ENCODE peak calls at places on chromosomes 11 and 22, in four cellular contexts. One of them, this sample, is unnamed.
A peak's percentile ranks its signal among the peaks of the same experiment; 100 is the strongest.

GRCh38 chr11:65787649-65788622 is 1.1 kb downstream of the OVOL1 start:
- DNase-seq in H1: peak; percentile 47
- DNase-seq in IMR-90: no peak
- DNase-seq in mesendoderm: peak; percentile 66
- DNase-seq in this sample: peak; percentile 86

GRCh38 chr11:129814244-129814992 is 1.2 kb upstream of the TMEM45B start:
- DNase-seq in H1: no peak
- DNase-seq in IMR-90: no peak
- DNase-seq in mesendoderm: peak; percentile 22
- DNase-seq in this sample: no peak

GRCh38 chr11:110691961-110692360 is 20.3 kb downstream of the ARHGAP20 start:
- DNase-seq in H1: no peak
- DNase-seq in IMR-90: no peak
- DNase-seq in mesendoderm: no peak
- DNase-seq in this sample: no peak

GRCh38 chr11:10934293-10934850 is 76.5 kb upstream of the ZBED5 start:
- DNase-seq in H1: no peak
- DNase-seq in IMR-90: no peak
- DNase-seq in mesendoderm: no peak
- DNase-seq in this sample: peak; percentile 42

GRCh38 chr11:122309262-122309925 is 193.4 kb upstream of the BLID start:
- DNase-seq in H1: no peak
- DNase-seq in IMR-90: no peak
- DNase-seq in mesendoderm: no peak
- DNase-seq in this sample: no peak

GRCh38 chr11:530960-531825 is 4.2 kb downstream of the HRAS start:
- DNase-seq in H1: no peak
- DNase-seq in IMR-90: no peak
- DNase-seq in mesendoderm: no peak
- DNase-seq in this sample: no peak

GRCh38 chr11:2521081-2521480 is 76.3 kb downstream of the KCNQ1 start:
- DNase-seq in H1: no peak
- DNase-seq in IMR-90: no peak
- DNase-seq in mesendoderm: no peak
- DNase-seq in this sample: peak; percentile 14

GRCh38 chr11:830295-831131 is 2.2 kb upstream of the CD151 start:
- DNase-seq in H1: no peak
- DNase-seq in IMR-90: no peak
- DNase-seq in mesendoderm: peak; percentile 90
- DNase-seq in this sample: peak; percentile 92

GRCh38 chr11:117814766-117815261 is 9.7 kb downstream of the FXYD2 start:
- DNase-seq in H1: no peak
- DNase-seq in IMR-90: no peak
- DNase-seq in mesendoderm: no peak
- DNase-seq in this sample: no peak

GRCh38 chr11:119056397-119056999 is 507 bp downstream of the HYOU1 start:
- DNase-seq in H1: no peak
- DNase-seq in IMR-90: peak; percentile 3
- DNase-seq in mesendoderm: peak; percentile 77
- DNase-seq in this sample: peak; percentile 60

GRCh38 chr22:49212002-49212401 is 615.7 kb downstream of the BRD1 start:
- DNase-seq in H1: no peak
- DNase-seq in IMR-90: no peak
- DNase-seq in mesendoderm: no peak
- DNase-seq in this sample: peak; percentile 6

GRCh38 chr11:16587670-16588069 is 150.8 kb upstream of the C11orf58 start:
- DNase-seq in H1: no peak
- DNase-seq in IMR-90: no peak
- DNase-seq in mesendoderm: no peak
- DNase-seq in this sample: no peak

GRCh38 chr11:18310800-18311340 is 11.1 kb downstream of the HPS5 start:
- DNase-seq in H1: no peak
- DNase-seq in IMR-90: no peak
- DNase-seq in mesendoderm: no peak
- DNase-seq in this sample: no peak

GRCh38 chr22:43387815-43388214 is 24.0 kb upstream of the MPPED1 start:
- DNase-seq in H1: no peak
- DNase-seq in IMR-90: no peak
- DNase-seq in mesendoderm: no peak
- DNase-seq in this sample: no peak

GRCh38 chr22:32996702-32997101 is 61.5 kb downstream of the SYN3 start:
- DNase-seq in H1: no peak
- DNase-seq in IMR-90: no peak
- DNase-seq in mesendoderm: no peak
- DNase-seq in this sample: no peak

GRCh38 chr22:23182289-23183106 is 2.2 kb downstream of the BCR start:
- DNase-seq in H1: no peak
- DNase-seq in IMR-90: peak; percentile 19
- DNase-seq in mesendoderm: peak; percentile 70
- DNase-seq in this sample: no peak

GRCh38 chr11:60003729-60004128 is 13.3 kb upstream of the OOSP4B start:
- DNase-seq in H1: no peak
- DNase-seq in IMR-90: no peak
- DNase-seq in mesendoderm: peak; percentile 2
- DNase-seq in this sample: no peak

GRCh38 chr11:22787565-22788162 is 41.9 kb downstream of the SVIP start:
- DNase-seq in H1: no peak
- DNase-seq in IMR-90: peak; percentile 56
- DNase-seq in mesendoderm: peak; percentile 51
- DNase-seq in this sample: no peak

GRCh38 chr11:96869207-96869606 is 479.4 kb downstream of the JRKL start:
- DNase-seq in H1: no peak
- DNase-seq in IMR-90: no peak
- DNase-seq in mesendoderm: no peak
- DNase-seq in this sample: no peak

GRCh38 chr22:36334838-36335603 is 52.7 kb downstream of the MYH9 start:
- DNase-seq in H1: no peak
- DNase-seq in IMR-90: peak; percentile 84
- DNase-seq in mesendoderm: peak; percentile 42
- DNase-seq in this sample: no peak

GRCh38 chr11:2521681-2522630 is 77.1 kb downstream of the KCNQ1 start:
- DNase-seq in H1: no peak
- DNase-seq in IMR-90: no peak
- DNase-seq in mesendoderm: no peak
- DNase-seq in this sample: peak; percentile 23

GRCh38 chr11:5620606-5621521 is 3.9 kb upstream of the TRIM34 start:
- DNase-seq in H1: no peak
- DNase-seq in IMR-90: peak; percentile 95
- DNase-seq in mesendoderm: peak; percentile 60
- DNase-seq in this sample: no peak

GRCh38 chr22:44204937-44205712 is 24.4 kb downstream of the PARVG start:
- DNase-seq in H1: no peak
- DNase-seq in IMR-90: no peak
- DNase-seq in mesendoderm: no peak
- DNase-seq in this sample: no peak

GRCh38 chr11:29120329-29120695 is 896.5 kb downstream of the KCNA4 start:
- DNase-seq in H1: no peak
- DNase-seq in IMR-90: no peak
- DNase-seq in mesendoderm: no peak
- DNase-seq in this sample: no peak

GRCh38 chr22:42676059-42676607 is 26.9 kb upstream of the CYB5R3 start:
- DNase-seq in H1: no peak
- DNase-seq in IMR-90: peak; percentile 43
- DNase-seq in mesendoderm: no peak
- DNase-seq in this sample: no peak

GRCh38 chr22:40605676-40606250 is 30.8 kb downstream of the MRTFA start:
- DNase-seq in H1: no peak
- DNase-seq in IMR-90: peak; percentile 42
- DNase-seq in mesendoderm: no peak
- DNase-seq in this sample: no peak

GRCh38 chr11:27812341-27812740 is 112.1 kb upstream of the BDNF start:
- DNase-seq in H1: no peak
- DNase-seq in IMR-90: peak; percentile 60
- DNase-seq in mesendoderm: no peak
- DNase-seq in this sample: no peak

GRCh38 chr22:32905400-32905799 is 103.9 kb downstream of the TIMP3 start:
- DNase-seq in H1: no peak
- DNase-seq in IMR-90: no peak
- DNase-seq in mesendoderm: peak; percentile 45
- DNase-seq in this sample: no peak

GRCh38 chr11:9962722-9963121 is 298.8 kb downstream of the SWAP70 start:
- DNase-seq in H1: no peak
- DNase-seq in IMR-90: peak; percentile 23
- DNase-seq in mesendoderm: no peak
- DNase-seq in this sample: no peak

GRCh38 chr22:27875951-27876350 is 43.1 kb downstream of the PITPNB start:
- DNase-seq in H1: no peak
- DNase-seq in IMR-90: no peak
- DNase-seq in mesendoderm: no peak
- DNase-seq in this sample: no peak

GRCh38 chr22:23181763-23182288 is 1.5 kb downstream of the BCR start:
- DNase-seq in H1: no peak
- DNase-seq in IMR-90: no peak
- DNase-seq in mesendoderm: peak; percentile 28
- DNase-seq in this sample: no peak

GRCh38 chr11:121337740-121338272 is 45.2 kb downstream of the SC5D start:
- DNase-seq in H1: no peak
- DNase-seq in IMR-90: no peak
- DNase-seq in mesendoderm: no peak
- DNase-seq in this sample: no peak

DNA sequence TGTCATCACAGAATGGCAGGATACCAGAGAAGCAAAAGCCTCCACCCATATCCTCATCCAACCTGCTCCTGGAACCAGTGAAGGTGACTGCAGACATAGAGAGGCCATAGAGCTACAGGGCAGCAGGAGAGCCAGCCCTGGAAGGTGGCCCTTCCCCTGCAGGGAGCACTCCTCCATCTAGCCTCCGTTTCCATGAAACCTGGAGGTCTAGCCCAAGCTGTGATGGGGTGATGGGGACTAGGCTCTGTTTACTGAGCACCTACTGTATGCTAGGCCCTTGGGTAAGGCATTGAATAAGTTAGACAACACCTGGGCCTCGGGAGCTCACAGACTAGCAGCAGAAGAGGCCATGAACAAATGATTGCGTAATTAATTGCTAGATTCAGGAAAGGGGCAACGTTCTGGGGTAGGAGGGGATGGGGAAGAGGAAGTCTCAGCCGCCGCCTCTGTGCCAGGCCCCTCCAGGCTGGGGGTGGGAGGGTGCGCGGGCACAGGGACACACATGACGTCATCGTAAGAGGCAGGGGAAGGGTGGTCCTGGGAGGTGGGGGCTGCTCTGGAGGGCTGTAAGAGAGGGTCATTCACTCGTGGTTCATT is 784 bp upstream of the SYNGR1 start:
- DNase-seq in H1: no peak
- DNase-seq in IMR-90: no peak
- DNase-seq in mesendoderm: no peak
- DNase-seq in this sample: no peak
- H4K5ac ChIP-seq in H1: no peak overlapping the region
- H4K5ac ChIP-seq in IMR-90: peak overlapping the region; percentile 88
- H4K5ac ChIP-seq in mesendoderm: no peak overlapping the region
- H4K5ac ChIP-seq in this sample: no peak overlapping the region

DNA sequence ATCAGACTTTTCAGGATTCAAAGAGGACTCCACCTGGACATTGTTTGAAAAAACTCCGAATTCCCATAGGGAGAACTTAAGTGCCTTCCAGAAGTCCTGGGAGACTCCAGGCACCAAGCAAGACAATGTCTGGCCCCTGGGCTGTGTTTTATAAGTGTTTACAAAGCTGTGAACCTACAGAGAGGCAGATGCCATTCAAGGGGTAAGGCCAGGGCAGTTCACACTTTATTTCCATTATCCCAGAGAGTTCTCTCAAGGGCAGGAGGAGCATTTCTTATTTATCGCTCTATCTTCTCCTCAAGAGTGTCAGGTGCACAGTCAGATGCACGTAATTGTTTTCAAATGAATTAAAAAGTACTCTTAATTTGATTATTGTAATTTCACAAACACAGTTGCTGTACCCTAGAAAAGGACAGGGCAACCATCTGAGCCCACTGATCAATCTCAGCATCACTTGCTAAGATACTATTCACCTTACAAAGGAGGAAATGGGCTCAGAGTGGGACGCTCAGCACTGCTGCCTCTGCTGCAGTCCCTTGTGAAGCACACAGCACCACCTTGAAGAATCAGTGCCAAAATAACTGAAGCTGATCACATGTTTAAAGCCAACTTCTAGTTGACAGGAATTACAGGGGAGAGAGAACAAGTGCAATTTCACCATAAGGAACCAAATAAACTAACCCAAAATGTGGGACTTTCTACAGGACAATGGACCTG is 35.0 kb downstream of the RASSF10 start:
- DNase-seq in H1: no peak
- DNase-seq in IMR-90: no peak
- DNase-seq in mesendoderm: no peak
- DNase-seq in this sample: no peak
- H4K5ac ChIP-seq in H1: no peak overlapping the region
- H4K5ac ChIP-seq in IMR-90: no peak overlapping the region
- H4K5ac ChIP-seq in mesendoderm: no peak overlapping the region
- H4K5ac ChIP-seq in this sample: no peak overlapping the region

GRCh38 chr22:48192920-48193319 is 1430.5 kb downstream of the TBC1D22A start:
- DNase-seq in H1: no peak
- DNase-seq in IMR-90: no peak
- DNase-seq in mesendoderm: no peak
- DNase-seq in this sample: peak; percentile 2
- H4K5ac ChIP-seq in H1: no peak overlapping the region
- H4K5ac ChIP-seq in IMR-90: no peak overlapping the region
- H4K5ac ChIP-seq in mesendoderm: no peak overlapping the region
- H4K5ac ChIP-seq in this sample: no peak overlapping the region

GRCh38 chr11:123525072-123525471 is 95.0 kb downstream of the GRAMD1B start:
- DNase-seq in H1: no peak
- DNase-seq in IMR-90: no peak
- DNase-seq in mesendoderm: no peak
- DNase-seq in this sample: no peak
- H4K5ac ChIP-seq in H1: no peak overlapping the region
- H4K5ac ChIP-seq in IMR-90: no peak overlapping the region
- H4K5ac ChIP-seq in mesendoderm: no peak overlapping the region
- H4K5ac ChIP-seq in this sample: no peak overlapping the region

DNA sequence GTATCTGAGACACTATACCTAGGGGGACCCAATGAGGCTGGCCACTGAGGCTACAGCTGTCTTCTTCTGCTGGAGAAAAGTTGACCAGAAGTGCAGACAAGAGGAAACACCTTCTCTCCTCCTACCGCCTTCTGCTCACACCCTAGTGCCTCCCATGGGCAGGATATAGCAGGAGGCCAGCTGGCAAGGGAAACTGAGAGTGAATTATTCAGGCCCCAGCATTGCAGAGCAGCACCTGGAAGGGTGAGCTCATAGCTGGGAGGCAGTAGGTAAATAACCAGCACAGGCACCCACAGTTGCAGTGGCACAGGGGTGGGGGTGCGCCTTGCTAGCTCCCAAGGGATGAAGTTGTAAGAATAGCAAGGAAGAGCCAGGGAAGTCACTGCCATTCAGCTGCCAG is 267.4 kb upstream of the NCAM1 start:
- DNase-seq in H1: no peak
- DNase-seq in IMR-90: no peak
- DNase-seq in mesendoderm: no peak
- DNase-seq in this sample: no peak
- H4K5ac ChIP-seq in H1: no peak overlapping the region
- H4K5ac ChIP-seq in IMR-90: no peak overlapping the region
- H4K5ac ChIP-seq in mesendoderm: no peak overlapping the region
- H4K5ac ChIP-seq in this sample: no peak overlapping the region